ENCODE peak calls at places on chromosomes 12 and 14, in five cellular contexts. One of them, this sample, is unnamed.

GRCh38 chr12:60168441-60168840 is 572.6 kb downstream of the SLC16A7 start:
- DNase-seq in Calu3: no peak
- DNase-seq in tibial artery: no peak
- DNase-seq in foreskin keratinocyte: no peak
- DNase-seq in heart right ventricle: no peak
- DNase-seq in this sample: no peak

GRCh38 chr12:130971871-130972588 is 18.3 kb downstream of the ADGRD1 start:
- DNase-seq in foreskin keratinocyte: no peak
- DNase-seq in tibial artery: no peak
- DNase-seq in Calu3: no peak
- DNase-seq in heart right ventricle: no peak
- DNase-seq in this sample: no peak

GRCh38 chr14:73223049-73223448 is 14.3 kb upstream of the PAPLN start:
- DNase-seq in tibial artery: no peak
- DNase-seq in heart right ventricle: no peak
- DNase-seq in Calu3: no peak
- DNase-seq in foreskin keratinocyte: no peak
- DNase-seq in this sample: no peak

GRCh38 chr12:62737615-62738014 is 197.3 kb downstream of the PPM1H start:
- DNase-seq in heart right ventricle: no peak
- DNase-seq in Calu3: no peak
- DNase-seq in tibial artery: no peak
- DNase-seq in foreskin keratinocyte: no peak
- DNase-seq in this sample: no peak

GRCh38 chr12:50572760-50573159 is 68.0 kb downstream of the DIP2B start:
- DNase-seq in heart right ventricle: no peak
- DNase-seq in tibial artery: no peak
- DNase-seq in Calu3: no peak
- DNase-seq in foreskin keratinocyte: no peak
- DNase-seq in this sample: no peak

GRCh38 chr12:118188690-118189371 is 52.9 kb downstream of the PEBP1 start:
- DNase-seq in heart right ventricle: peak; percentile 41
- DNase-seq in Calu3: no peak
- DNase-seq in foreskin keratinocyte: peak; percentile 18
- DNase-seq in tibial artery: no peak
- DNase-seq in this sample: no peak

GRCh38 chr14:69808919-69809808 is 12.1 kb upstream of the SLC10A1 start:
- DNase-seq in foreskin keratinocyte: no peak
- DNase-seq in heart right ventricle: no peak
- DNase-seq in Calu3: no peak
- DNase-seq in tibial artery: no peak
- DNase-seq in this sample: no peak

GRCh38 chr12:89351489-89352241 is 636 bp downstream of the DUSP6 start:
- DNase-seq in foreskin keratinocyte: no peak
- DNase-seq in heart right ventricle: peak; percentile 46
- DNase-seq in tibial artery: peak; percentile 74
- DNase-seq in Calu3: peak; percentile 39
- DNase-seq in this sample: peak; percentile 64

GRCh38 chr12:32217354-32218310 is 111.0 kb downstream of the BICD1 start:
- DNase-seq in tibial artery: no peak
- DNase-seq in foreskin keratinocyte: peak; percentile 85
- DNase-seq in Calu3: no peak
- DNase-seq in heart right ventricle: no peak
- DNase-seq in this sample: no peak

GRCh38 chr12:59030415-59030814 is 110.1 kb upstream of the LRIG3 start:
- DNase-seq in tibial artery: no peak
- DNase-seq in foreskin keratinocyte: no peak
- DNase-seq in Calu3: no peak
- DNase-seq in heart right ventricle: no peak
- DNase-seq in this sample: no peak

GRCh38 chr12:65596514-65597010 is 227.7 kb upstream of the HMGA2 start:
- DNase-seq in tibial artery: no peak
- DNase-seq in heart right ventricle: no peak
- DNase-seq in foreskin keratinocyte: peak; percentile 98
- DNase-seq in Calu3: no peak
- DNase-seq in this sample: no peak

GRCh38 chr12:121455766-121456420 is 56.0 kb downstream of the RNF34 start:
- DNase-seq in tibial artery: no peak
- DNase-seq in heart right ventricle: no peak
- DNase-seq in Calu3: no peak
- DNase-seq in foreskin keratinocyte: no peak
- DNase-seq in this sample: no peak

GRCh38 chr12:87953257-87953860 is 75.8 kb downstream of the C12orf50 start:
- DNase-seq in Calu3: peak; percentile 45
- DNase-seq in tibial artery: no peak
- DNase-seq in heart right ventricle: no peak
- DNase-seq in foreskin keratinocyte: peak; percentile 29
- DNase-seq in this sample: no peak

GRCh38 chr14:58882577-58883018 is 244.8 kb downstream of the DACT1 start:
- DNase-seq in foreskin keratinocyte: no peak
- DNase-seq in tibial artery: no peak
- DNase-seq in Calu3: no peak
- DNase-seq in heart right ventricle: no peak
- DNase-seq in this sample: no peak

GRCh38 chr14:90194706-90195105 is 61.6 kb upstream of the PSMC1 start:
- DNase-seq in foreskin keratinocyte: no peak
- DNase-seq in heart right ventricle: no peak
- DNase-seq in Calu3: no peak
- DNase-seq in tibial artery: no peak
- DNase-seq in this sample: no peak

GRCh38 chr14:69483765-69484443 is 624 bp upstream of the PLEKHD1 start:
- DNase-seq in Calu3: peak; percentile 35
- DNase-seq in tibial artery: no peak
- DNase-seq in foreskin keratinocyte: no peak
- DNase-seq in heart right ventricle: peak; percentile 28
- DNase-seq in this sample: peak; percentile 34

GRCh38 chr12:42809226-42809625 is 219.7 kb upstream of the PRICKLE1 start:
- DNase-seq in foreskin keratinocyte: no peak
- DNase-seq in heart right ventricle: no peak
- DNase-seq in Calu3: no peak
- DNase-seq in tibial artery: no peak
- DNase-seq in this sample: no peak

GRCh38 chr14:54550514-54550913 is 16.4 kb upstream of the SAMD4A start:
- DNase-seq in Calu3: no peak
- DNase-seq in heart right ventricle: no peak
- DNase-seq in foreskin keratinocyte: no peak
- DNase-seq in tibial artery: no peak
- DNase-seq in this sample: no peak

GRCh38 chr14:99080306-99080705 is 191.7 kb downstream of the BCL11B start:
- DNase-seq in Calu3: no peak
- DNase-seq in heart right ventricle: no peak
- DNase-seq in foreskin keratinocyte: no peak
- DNase-seq in tibial artery: no peak
- DNase-seq in this sample: no peak

GRCh38 chr14:60294670-60295069 is 45.6 kb downstream of the PPM1A start:
- DNase-seq in heart right ventricle: no peak
- DNase-seq in foreskin keratinocyte: peak; percentile 13
- DNase-seq in tibial artery: no peak
- DNase-seq in Calu3: no peak
- DNase-seq in this sample: no peak

GRCh38 chr12:116247377-116247776 is 30.1 kb downstream of the MED13L start:
- DNase-seq in heart right ventricle: no peak
- DNase-seq in Calu3: no peak
- DNase-seq in tibial artery: no peak
- DNase-seq in foreskin keratinocyte: peak; percentile 66
- DNase-seq in this sample: no peak

GRCh38 chr12:91104812-91105466 is 6.4 kb downstream of the LUM start:
- DNase-seq in foreskin keratinocyte: no peak
- DNase-seq in heart right ventricle: no peak
- DNase-seq in tibial artery: no peak
- DNase-seq in Calu3: no peak
- DNase-seq in this sample: no peak

GRCh38 chr14:96409701-96410100 is 17.8 kb downstream of the AK7 start:
- DNase-seq in Calu3: no peak
- DNase-seq in tibial artery: no peak
- DNase-seq in foreskin keratinocyte: no peak
- DNase-seq in heart right ventricle: no peak
- DNase-seq in this sample: no peak

GRCh38 chr14:64541261-64541970 is 875 bp downstream of the HSPA2 start:
- DNase-seq in foreskin keratinocyte: peak; percentile 40
- DNase-seq in Calu3: no peak
- DNase-seq in tibial artery: peak; percentile 71
- DNase-seq in heart right ventricle: no peak
- DNase-seq in this sample: peak; percentile 40

GRCh38 chr12:131702573-131702877 is 8.4 kb upstream of the SFSWAP start:
- DNase-seq in tibial artery: no peak
- DNase-seq in Calu3: no peak
- DNase-seq in heart right ventricle: no peak
- DNase-seq in foreskin keratinocyte: no peak
- DNase-seq in this sample: no peak

GRCh38 chr12:57896437-57897201 is 44.7 kb upstream of the ATP23 start:
- DNase-seq in Calu3: peak; percentile 53
- DNase-seq in heart right ventricle: peak; percentile 83
- DNase-seq in tibial artery: peak; percentile 91
- DNase-seq in foreskin keratinocyte: no peak
- DNase-seq in this sample: peak; percentile 73
- TF ChIP-seq CTCF in Calu3: no peak
- TF ChIP-seq CTCF in heart right ventricle: peak; percentile 28
- TF ChIP-seq CTCF in tibial artery: peak; percentile 41
- TF ChIP-seq CTCF in foreskin keratinocyte: peak; percentile 62
- TF ChIP-seq CTCF in this sample: no peak

GRCh38 chr12:124964251-124964650 is 24.7 kb downstream of the DHX37 start:
- DNase-seq in heart right ventricle: no peak
- DNase-seq in Calu3: no peak
- DNase-seq in foreskin keratinocyte: no peak
- DNase-seq in tibial artery: no peak
- DNase-seq in this sample: no peak

GRCh38 chr12:124970647-124971402 is 18.1 kb downstream of the DHX37 start:
- DNase-seq in heart right ventricle: no peak
- DNase-seq in Calu3: no peak
- DNase-seq in tibial artery: no peak
- DNase-seq in foreskin keratinocyte: no peak
- DNase-seq in this sample: no peak

GRCh38 chr12:124968656-124969055 is 20.3 kb downstream of the DHX37 start:
- DNase-seq in Calu3: no peak
- DNase-seq in heart right ventricle: no peak
- DNase-seq in tibial artery: no peak
- DNase-seq in foreskin keratinocyte: no peak
- DNase-seq in this sample: no peak

GRCh38 chr12:124964836-124965462 is 24.0 kb downstream of the DHX37 start:
- DNase-seq in foreskin keratinocyte: no peak
- DNase-seq in heart right ventricle: no peak
- DNase-seq in tibial artery: no peak
- DNase-seq in Calu3: no peak
- DNase-seq in this sample: no peak

GRCh38 chr12:124967016-124967739 is 21.8 kb downstream of the DHX37 start:
- DNase-seq in foreskin keratinocyte: no peak
- DNase-seq in tibial artery: no peak
- DNase-seq in heart right ventricle: no peak
- DNase-seq in Calu3: no peak
- DNase-seq in this sample: no peak
- TF ChIP-seq CTCF in foreskin keratinocyte: no peak
- TF ChIP-seq CTCF in tibial artery: no peak
- TF ChIP-seq CTCF in heart right ventricle: no peak
- TF ChIP-seq CTCF in Calu3: no peak
- TF ChIP-seq CTCF in this sample: no peak

DNA sequence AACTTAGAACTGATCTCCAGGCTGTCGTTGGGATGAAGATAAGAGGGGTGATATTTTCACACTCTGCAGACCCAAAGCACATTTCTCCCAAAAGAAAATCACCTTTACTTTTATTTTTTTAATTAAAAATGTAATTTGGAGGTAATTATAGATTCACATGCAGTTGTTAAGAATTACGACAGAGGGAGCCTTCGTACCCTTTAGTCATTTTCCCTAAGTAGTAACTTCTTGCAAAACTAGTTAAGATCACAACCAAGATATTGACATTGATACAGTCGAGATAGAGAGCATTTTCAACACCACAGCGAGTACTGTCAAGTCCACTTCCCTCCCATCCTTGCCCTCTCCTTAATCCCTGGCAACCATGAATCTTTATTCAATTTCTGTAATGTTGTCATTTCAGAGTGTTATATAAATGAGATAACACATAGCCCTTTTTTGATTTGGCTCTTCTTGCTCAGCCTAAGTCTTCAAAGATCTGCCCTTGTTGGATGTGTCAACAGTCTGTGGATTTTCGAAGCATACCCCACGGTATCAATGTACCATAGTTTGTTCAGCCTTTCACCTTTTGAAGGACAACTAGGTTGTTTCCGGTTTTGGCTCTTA is 39.6 kb downstream of the DNAH10 start:
- DNase-seq in foreskin keratinocyte: peak; percentile 17
- DNase-seq in Calu3: no peak
- DNase-seq in heart right ventricle: no peak
- DNase-seq in tibial artery: no peak
- DNase-seq in this sample: no peak
- TF ChIP-seq CTCF in foreskin keratinocyte: peak; percentile 80
- TF ChIP-seq CTCF in Calu3: peak; percentile 42
- TF ChIP-seq CTCF in heart right ventricle: no peak
- TF ChIP-seq CTCF in tibial artery: no peak
- TF ChIP-seq CTCF in this sample: peak; percentile 37

DNA sequence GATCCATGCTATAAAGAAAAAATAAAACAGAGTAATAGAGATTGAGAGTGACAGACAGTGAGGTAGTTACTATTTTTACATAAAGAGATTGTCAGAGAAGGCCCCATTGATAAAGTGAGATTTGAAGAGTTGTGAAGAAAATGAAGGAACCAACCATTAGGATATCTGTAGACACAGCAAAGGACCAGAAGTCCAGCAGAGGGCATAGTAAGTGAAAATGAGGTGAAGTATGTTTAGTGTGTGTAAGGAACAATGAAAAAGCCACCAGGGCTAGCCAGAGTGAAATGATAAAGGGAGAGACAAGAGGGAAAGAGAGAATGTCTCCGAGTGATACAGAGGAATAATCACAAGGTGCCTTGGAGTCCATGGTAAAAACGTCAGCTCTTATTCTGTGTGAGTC is 411.0 kb downstream of the NELL2 start:
- DNase-seq in Calu3: no peak
- DNase-seq in tibial artery: no peak
- DNase-seq in foreskin keratinocyte: no peak
- DNase-seq in heart right ventricle: no peak
- DNase-seq in this sample: no peak
- TF ChIP-seq CTCF in Calu3: no peak
- TF ChIP-seq CTCF in tibial artery: no peak
- TF ChIP-seq CTCF in foreskin keratinocyte: peak; percentile 14
- TF ChIP-seq CTCF in heart right ventricle: no peak
- TF ChIP-seq CTCF in this sample: no peak